ENCODE peak calls at places on chromosome 22, in seven cellular contexts. One of them, this sample, is unnamed.

GRCh38 chr22:39422101-39422500 is 22.5 kb downstream of the TAB1 start:
- DNase-seq in H1: no peak
- DNase-seq in GM12878: no peak
- DNase-seq in K562: no peak
- DNase-seq in HCT116: no peak
- DNase-seq in HepG2: no peak
- DNase-seq in SK-N-SH: no peak
- DNase-seq in this sample: no peak

GRCh38 chr22:17842386-17842785 is 68.1 kb upstream of the BID start:
- DNase-seq in HepG2: no peak
- DNase-seq in K562: no peak
- DNase-seq in H1: no peak
- DNase-seq in GM12878: no peak
- DNase-seq in SK-N-SH: no peak
- DNase-seq in HCT116: no peak
- DNase-seq in this sample: no peak

GRCh38 chr22:36301384-36301828 is 48.5 kb downstream of the APOL1 start:
- DNase-seq in HepG2: peak
- DNase-seq in H1: peak
- DNase-seq in GM12878: no peak
- DNase-seq in K562: peak
- DNase-seq in HCT116: peak
- DNase-seq in SK-N-SH: peak
- DNase-seq in this sample: peak

GRCh38 chr22:35313311-35314121 is 13.8 kb downstream of the TOM1 start:
- DNase-seq in HepG2: peak
- DNase-seq in H1: no peak
- DNase-seq in HCT116: no peak
- DNase-seq in K562: no peak
- DNase-seq in SK-N-SH: no peak
- DNase-seq in GM12878: no peak
- DNase-seq in this sample: no peak

GRCh38 chr22:30742291-30743256 is 47.9 kb downstream of the OSBP2 start:
- DNase-seq in H1: no peak
- DNase-seq in K562: no peak
- DNase-seq in GM12878: no peak
- DNase-seq in HepG2: no peak
- DNase-seq in SK-N-SH: no peak
- DNase-seq in HCT116: no peak
- DNase-seq in this sample: no peak

GRCh38 chr22:39920134-39920743 is 19.4 kb downstream of the GRAP2 start:
- DNase-seq in HCT116: no peak
- DNase-seq in GM12878: no peak
- DNase-seq in K562: peak
- DNase-seq in HepG2: no peak
- DNase-seq in SK-N-SH: no peak
- DNase-seq in H1: no peak
- DNase-seq in this sample: no peak

GRCh38 chr22:49636649-49637048 is 191.0 kb downstream of the BRD1 start:
- DNase-seq in SK-N-SH: no peak
- DNase-seq in HCT116: no peak
- DNase-seq in H1: no peak
- DNase-seq in HepG2: no peak
- DNase-seq in K562: no peak
- DNase-seq in GM12878: no peak
- DNase-seq in this sample: no peak

GRCh38 chr22:42752912-42753311 is 32.2 kb upstream of the A4GALT start:
- DNase-seq in H1: no peak
- DNase-seq in K562: no peak
- DNase-seq in HepG2: no peak
- DNase-seq in SK-N-SH: peak
- DNase-seq in GM12878: peak
- DNase-seq in HCT116: no peak
- DNase-seq in this sample: no peak

GRCh38 chr22:36900225-36900624 is 13.2 kb upstream of the CSF2RB start:
- DNase-seq in HepG2: no peak
- DNase-seq in H1: no peak
- DNase-seq in SK-N-SH: no peak
- DNase-seq in HCT116: no peak
- DNase-seq in GM12878: no peak
- DNase-seq in K562: no peak
- DNase-seq in this sample: no peak

GRCh38 chr22:32801436-32802290 is at the start of gene TIMP3:
- DNase-seq in HepG2: no peak
- DNase-seq in GM12878: no peak
- DNase-seq in H1: peak
- DNase-seq in HCT116: no peak
- DNase-seq in SK-N-SH: peak
- DNase-seq in K562: peak
- DNase-seq in this sample: peak

DNA sequence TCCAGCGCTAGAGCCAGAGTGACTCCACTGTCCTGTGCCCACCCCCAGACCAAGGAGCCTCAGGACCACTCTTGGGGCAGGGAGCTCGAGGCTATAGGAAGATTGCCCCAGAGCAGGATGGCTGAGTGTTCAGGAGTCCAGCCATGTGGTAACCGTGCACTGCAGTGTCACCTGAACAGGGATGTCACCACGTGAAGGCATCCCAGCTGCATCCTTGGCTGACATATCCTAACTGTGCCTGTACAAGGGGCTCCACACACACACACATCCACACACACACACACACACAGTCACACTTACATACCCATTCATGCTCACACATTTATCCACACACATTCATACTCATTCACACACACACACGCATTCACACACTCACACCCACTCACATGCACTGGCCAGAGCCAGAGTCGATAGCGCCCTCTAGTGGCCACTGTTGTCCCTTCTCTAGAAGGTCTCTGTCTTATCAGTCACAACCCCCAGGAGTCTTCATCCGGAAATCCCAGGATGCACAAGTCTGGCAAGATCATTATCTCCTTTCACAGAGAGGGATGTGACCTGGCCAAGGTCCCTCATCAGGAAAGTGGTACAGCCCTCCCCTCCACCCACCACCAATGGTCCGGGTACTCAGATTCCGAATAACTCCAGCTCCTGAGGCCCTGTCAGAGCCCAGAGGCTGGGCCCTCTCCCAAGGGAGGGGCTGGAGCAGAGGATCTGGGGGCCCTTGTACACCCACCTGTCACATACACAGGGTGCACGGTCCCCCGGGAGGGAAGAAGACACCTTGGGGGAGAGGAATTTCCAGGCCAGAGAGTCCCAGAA is 55.1 kb downstream of the IGLL5 start:
- DNase-seq in H1: no peak
- DNase-seq in HCT116: peak
- DNase-seq in GM12878: peak
- DNase-seq in SK-N-SH: peak
- DNase-seq in K562: peak
- DNase-seq in HepG2: peak
- DNase-seq in this sample: peak
- TF ChIP-seq JUND in H1: no peak
- TF ChIP-seq JUND in HCT116: no peak
- TF ChIP-seq JUND in GM12878: no peak
- TF ChIP-seq JUND in SK-N-SH: no peak
- TF ChIP-seq JUND in K562: no peak
- TF ChIP-seq JUND in HepG2: no peak
- TF ChIP-seq JUND in this sample: no peak

DNA sequence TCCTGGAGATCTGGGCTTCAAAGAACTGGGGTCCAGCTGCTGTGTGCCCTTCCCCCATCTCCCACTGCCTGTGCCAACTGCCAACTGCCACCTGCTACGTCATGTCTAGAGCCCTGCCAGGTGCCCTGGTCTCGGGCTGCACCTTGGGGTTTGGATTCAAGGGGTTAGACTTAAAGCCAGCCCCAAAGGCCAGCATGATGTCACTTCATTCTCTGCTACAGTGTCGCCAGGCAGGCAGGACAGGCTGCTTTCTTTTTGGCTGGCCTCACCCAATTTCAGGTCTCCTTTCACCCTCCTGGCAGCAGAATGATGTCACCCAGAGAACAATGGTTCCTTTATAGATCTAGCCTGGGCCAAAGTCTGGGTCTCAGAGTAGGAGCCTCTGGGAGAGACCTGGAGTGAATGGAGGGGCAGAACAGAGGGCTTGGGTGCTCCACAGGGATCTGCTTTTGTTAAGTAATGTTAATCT is 79.5 kb upstream of the CRYBB3 start:
- DNase-seq in K562: no peak
- DNase-seq in GM12878: no peak
- DNase-seq in H1: no peak
- DNase-seq in HepG2: peak
- DNase-seq in SK-N-SH: no peak
- DNase-seq in HCT116: peak
- DNase-seq in this sample: peak
- TF ChIP-seq JUND in K562: no peak
- TF ChIP-seq JUND in GM12878: no peak
- TF ChIP-seq JUND in H1: no peak
- TF ChIP-seq JUND in HepG2: no peak
- TF ChIP-seq JUND in SK-N-SH: no peak
- TF ChIP-seq JUND in HCT116: peak
- TF ChIP-seq JUND in this sample: no peak

DNA sequence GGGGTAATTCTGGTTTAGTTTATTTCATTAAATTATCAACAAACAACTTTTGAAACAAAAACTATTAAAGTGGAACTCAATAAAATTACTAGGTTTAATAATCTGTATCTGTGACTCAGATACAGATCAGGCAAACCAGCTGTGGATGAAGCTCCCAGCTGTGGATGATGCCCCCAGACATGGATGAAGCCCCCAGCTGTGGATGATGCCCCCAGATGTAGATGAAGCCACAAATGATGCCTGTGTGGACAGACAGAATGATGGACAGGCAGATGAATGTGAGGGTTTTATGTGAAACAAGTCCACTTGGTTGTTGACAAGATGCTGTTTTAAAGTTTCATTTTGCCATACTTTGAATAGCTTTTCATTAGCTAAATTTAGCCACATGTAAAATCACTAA is 5.8 kb upstream of the ZNF74 start:
- DNase-seq in K562: peak
- DNase-seq in SK-N-SH: no peak
- DNase-seq in HepG2: no peak
- DNase-seq in H1: no peak
- DNase-seq in HCT116: no peak
- DNase-seq in GM12878: no peak
- DNase-seq in this sample: no peak
- TF ChIP-seq JUND in K562: no peak
- TF ChIP-seq JUND in SK-N-SH: no peak
- TF ChIP-seq JUND in HepG2: no peak
- TF ChIP-seq JUND in H1: no peak
- TF ChIP-seq JUND in HCT116: no peak
- TF ChIP-seq JUND in GM12878: no peak
- TF ChIP-seq JUND in this sample: no peak

DNA sequence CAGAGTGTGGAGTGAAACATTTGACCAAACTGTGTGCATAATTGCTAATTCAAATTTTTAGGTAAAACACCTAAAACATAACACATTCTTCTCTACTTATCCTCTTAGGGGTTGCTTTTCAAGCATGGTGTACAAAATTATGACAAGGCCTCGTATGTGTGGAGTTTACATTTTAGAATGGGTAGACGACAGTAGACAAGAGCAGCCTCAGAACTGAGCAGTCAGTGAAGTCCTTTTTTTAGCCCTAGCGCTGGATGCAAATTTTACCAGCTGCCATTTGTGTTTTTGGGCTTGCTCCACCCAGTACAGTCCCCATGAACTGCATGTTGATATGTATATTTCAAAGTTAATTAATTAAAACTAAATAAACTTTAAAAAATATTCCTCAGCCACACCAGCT is 64.7 kb upstream of the TOP3B start:
- DNase-seq in GM12878: no peak
- DNase-seq in H1: no peak
- DNase-seq in HepG2: no peak
- DNase-seq in SK-N-SH: no peak
- DNase-seq in HCT116: no peak
- DNase-seq in K562: no peak
- DNase-seq in this sample: no peak
- TF ChIP-seq JUND in GM12878: no peak
- TF ChIP-seq JUND in H1: no peak
- TF ChIP-seq JUND in HepG2: no peak
- TF ChIP-seq JUND in SK-N-SH: no peak
- TF ChIP-seq JUND in HCT116: no peak
- TF ChIP-seq JUND in K562: no peak
- TF ChIP-seq JUND in this sample: no peak

DNA sequence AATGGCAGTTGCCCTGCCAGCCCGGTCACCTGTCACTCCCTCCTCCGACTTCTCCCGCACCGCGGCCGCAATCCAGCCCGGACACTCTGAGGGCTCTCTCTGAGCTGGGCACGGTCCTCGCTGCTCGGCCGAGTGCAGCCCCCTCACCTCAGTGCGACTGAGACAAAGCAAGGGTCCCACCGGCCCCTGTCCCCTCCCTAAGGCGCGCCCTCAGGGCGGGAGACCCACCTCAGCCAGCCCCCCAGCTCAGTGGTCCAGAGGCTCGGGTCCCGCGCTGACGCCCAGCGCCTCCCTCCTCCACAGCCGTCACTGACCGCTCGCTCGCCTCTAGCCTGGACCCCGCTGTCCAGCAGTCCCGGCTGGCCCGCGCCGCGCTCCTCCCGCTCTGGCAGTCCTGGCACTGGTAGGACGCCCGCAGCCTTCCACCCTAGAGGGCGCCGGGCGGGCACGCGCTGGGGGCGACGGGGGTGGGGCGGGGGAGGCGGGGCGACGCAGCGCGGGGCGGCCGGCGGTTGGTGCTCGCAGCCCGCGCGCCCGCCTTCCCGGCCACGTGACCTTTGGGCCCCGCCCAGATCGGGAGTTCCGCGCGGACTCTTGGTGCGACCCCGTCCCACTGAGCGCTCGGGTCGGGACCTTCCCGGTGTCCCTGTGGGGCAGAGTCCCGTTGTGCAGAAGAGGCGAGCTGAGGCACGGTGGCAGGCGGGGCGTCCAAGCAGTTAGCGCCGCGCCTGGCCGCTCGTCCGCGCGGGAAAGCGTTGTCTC is 7.9 kb upstream of the L3MBTL2 start:
- DNase-seq in HCT116: no peak
- DNase-seq in K562: peak
- DNase-seq in H1: no peak
- DNase-seq in HepG2: peak
- DNase-seq in SK-N-SH: peak
- DNase-seq in GM12878: no peak
- DNase-seq in this sample: peak
- TF ChIP-seq JUND in HCT116: no peak
- TF ChIP-seq JUND in K562: no peak
- TF ChIP-seq JUND in H1: no peak
- TF ChIP-seq JUND in HepG2: no peak
- TF ChIP-seq JUND in SK-N-SH: no peak
- TF ChIP-seq JUND in GM12878: no peak
- TF ChIP-seq JUND in this sample: no peak